ENCODE peak calls at places on chromosomes 3 and 15, in four cellular contexts. I, E, C and N are unnamed samples.

GRCh38 chr15:101358895-101359294 is 63.8 kb upstream of the SNRPA1 start:
- DNase-seq in I (no peak), C (no peak), E (no peak), N (no peak)

GRCh38 chr3:195859061-195859845 is 47.5 kb upstream of the MUC4 start:
- DNase-seq in I (peak; percentile 75), E (peak; percentile 23), C (peak; percentile 73), N (peak; percentile 91)

GRCh38 chr3:182238141-182238540 is 526.4 kb downstream of the SOX2 start:
- DNase-seq in I (no peak), C (no peak), E (peak; percentile 80), N (no peak)

GRCh38 chr15:93428807-93429351 is 339.9 kb upstream of the RGMA start:
- DNase-seq in C (no peak), I (no peak), E (no peak), N (no peak)

GRCh38 chr15:70710714-70711113 is 52.6 kb downstream of the UACA start:
- DNase-seq in C (no peak), E (no peak), I (no peak), N (no peak)

GRCh38 chr3:105526349-105527111 is 159.8 kb downstream of the ALCAM start:
- DNase-seq in E (peak; percentile 64), C (no peak), I (no peak), N (no peak)

GRCh38 chr3:58422756-58423324 is 10.8 kb downstream of the PDHB start:
- DNase-seq in I (no peak), E (no peak), C (no peak), N (no peak)

GRCh38 chr3:124558898-124559649 is 171.2 kb upstream of the UMPS start:
- DNase-seq in E (peak; percentile 97), I (peak; percentile 86), C (no peak), N (no peak)

GRCh38 chr3:44104668-44105321 is 136.9 kb upstream of the TOPAZ1 start:
- DNase-seq in E (peak; percentile 67), I (no peak), C (no peak), N (peak; percentile 81)

GRCh38 chr3:127745656-127746399 is 73.1 kb downstream of the ABTB1 start:
- DNase-seq in C (no peak), I (no peak), E (no peak), N (no peak)

DNA sequence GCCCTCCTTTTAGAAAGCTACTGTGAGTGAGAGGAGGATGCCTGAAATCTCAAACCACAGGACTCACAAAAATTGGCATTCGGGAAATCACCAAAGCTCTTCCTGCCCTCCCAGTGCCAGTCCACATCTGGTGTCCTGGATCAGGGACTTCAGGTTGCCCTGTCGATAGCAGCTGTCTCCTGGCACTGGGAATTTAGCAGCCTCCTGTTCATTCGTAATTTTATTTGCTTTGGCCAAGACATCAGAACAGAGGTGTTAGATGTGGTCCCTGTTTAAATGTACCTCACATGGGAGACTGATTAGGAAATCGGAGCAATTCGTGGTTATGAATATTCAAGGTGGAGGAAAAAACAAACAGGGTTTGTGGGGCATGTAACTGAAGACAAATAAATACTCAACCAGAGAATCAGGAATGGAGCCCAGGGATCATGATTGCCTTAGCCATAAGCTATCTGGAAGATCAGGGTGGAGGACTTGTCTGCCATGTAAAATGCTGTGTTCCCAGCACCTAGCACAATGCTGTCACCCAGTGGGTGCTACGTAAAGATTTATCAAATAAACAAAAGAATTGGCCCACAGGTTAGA is 265.2 kb upstream of the PROK2 start:
- DNase-seq in C (no peak), I (no peak), E (no peak), N (no peak)
- TF ChIP-seq CTCF in C (no peak), I (no peak), E (no peak), N (no peak)

GRCh38 chr3:84547971-84548970 is 410.5 kb upstream of the CADM2 start:
- DNase-seq in E (no peak), I (no peak), C (peak; percentile 30), N (no peak)
- TF ChIP-seq CTCF in E (peak; percentile 40), I (peak; percentile 31), C (peak; percentile 79), N (peak; percentile 55)

GRCh38 chr3:177055557-177056290 is 141.6 kb downstream of the TBL1XR1 start:
- DNase-seq in E (no peak), I (no peak), C (no peak), N (no peak)

GRCh38 chr3:177053107-177053506 is 144.2 kb downstream of the TBL1XR1 start:
- DNase-seq in C (no peak), E (no peak), I (no peak), N (no peak)

GRCh38 chr3:177051419-177051818 is 145.9 kb downstream of the TBL1XR1 start:
- DNase-seq in I (no peak), E (no peak), C (peak; percentile 53), N (no peak)

DNA sequence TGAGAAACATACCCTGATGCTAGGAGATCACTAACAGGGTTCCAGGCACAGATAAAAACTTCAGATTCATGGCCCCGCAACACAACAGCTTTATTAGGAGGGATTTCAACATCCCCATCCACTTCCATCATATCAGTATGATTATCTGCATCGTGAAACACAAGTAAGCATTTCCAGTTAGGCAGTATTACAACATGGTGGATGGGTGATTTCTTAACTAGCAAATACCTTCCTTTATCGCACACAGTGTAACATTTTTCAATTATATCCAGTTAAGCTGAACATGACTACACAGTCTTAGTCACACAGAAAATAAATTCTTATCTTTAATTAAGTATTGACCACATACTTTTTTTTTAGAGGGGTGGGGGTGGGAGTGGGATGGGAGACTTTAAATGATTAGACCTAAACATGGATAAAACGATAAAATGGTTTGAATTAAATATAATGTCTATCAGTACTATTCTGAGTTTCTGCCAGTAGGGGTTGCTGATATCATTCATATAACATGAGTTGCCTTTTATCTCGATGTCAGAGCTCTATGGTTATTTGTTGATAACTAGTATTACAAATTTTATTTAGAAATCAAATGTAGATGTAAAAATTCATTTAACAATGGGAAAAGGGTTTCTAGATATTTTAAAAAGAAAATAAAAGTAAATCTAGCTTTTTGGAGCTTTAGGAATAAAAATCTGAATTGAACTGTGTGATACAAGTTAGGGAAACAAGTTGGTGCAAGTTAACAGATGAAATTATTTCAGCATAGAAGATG is 146.6 kb downstream of the TBL1XR1 start:
- DNase-seq in I (no peak), C (peak; percentile 67), E (peak; percentile 54), N (no peak)
- TF ChIP-seq CTCF in I (peak; percentile 48), C (peak; percentile 90), E (peak; percentile 46), N (peak; percentile 73)

GRCh38 chr15:64855206-64856000 is 13.7 kb downstream of the PLEKHO2 start:
- DNase-seq in C (no peak), E (no peak), I (no peak), N (no peak)
- TF ChIP-seq CTCF in C (no peak), E (no peak), I (no peak), N (no peak)

GRCh38 chr15:67906382-67906781 is 66.5 kb upstream of the RNU6-1 start:
- DNase-seq in E (no peak), C (peak; percentile 8), I (no peak), N (no peak)
- TF ChIP-seq CTCF in E (no peak), C (peak; percentile 55), I (no peak), N (no peak)

DNA sequence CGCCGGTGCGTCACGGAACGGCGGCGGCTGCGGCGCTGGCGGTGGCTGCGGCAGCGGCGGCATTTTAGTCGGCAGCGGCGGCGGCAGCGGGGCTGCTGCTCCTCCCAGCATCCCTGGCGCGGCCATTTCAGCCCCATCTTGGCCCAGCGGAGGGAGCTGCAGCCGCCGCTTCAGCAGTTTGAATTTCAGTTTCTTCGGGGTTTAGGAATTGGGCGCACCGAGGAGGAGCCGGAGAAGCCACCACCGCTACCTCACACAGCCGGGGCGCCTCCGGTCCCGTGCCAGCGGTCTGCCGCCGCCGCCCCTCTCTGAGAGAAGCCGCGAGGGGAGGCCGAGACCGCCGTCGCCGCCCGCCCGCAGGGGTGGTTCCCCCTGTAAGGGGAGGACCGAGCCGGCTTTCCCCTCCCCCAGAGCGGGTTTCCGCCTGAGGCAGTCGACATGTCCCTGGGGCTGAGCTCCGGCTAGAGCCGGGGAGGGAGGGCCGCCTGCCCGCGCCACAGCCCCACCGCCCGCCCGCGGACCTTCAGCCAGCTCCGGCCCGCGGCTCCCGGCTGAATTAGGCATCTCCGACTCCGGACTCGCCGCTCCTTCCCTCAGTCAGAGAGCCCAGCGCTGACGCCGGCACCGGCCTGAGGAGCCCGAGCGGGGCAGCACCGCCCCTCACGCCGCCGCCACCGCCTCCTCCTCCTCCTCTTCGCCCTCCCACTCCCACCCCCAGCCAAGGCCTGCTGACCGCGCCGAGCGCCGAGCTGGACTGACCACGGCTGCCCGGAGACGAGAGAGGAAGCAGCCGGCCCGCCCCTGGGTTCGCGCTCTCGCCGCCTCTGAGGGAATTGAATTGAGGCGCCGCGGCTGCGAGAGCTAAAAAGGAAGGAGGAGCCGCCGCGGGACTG is at the start of gene TSC22D2:
- DNase-seq in C (peak; percentile 93), I (peak; percentile 93), E (peak; percentile 82), N (peak; percentile 93)
- TF ChIP-seq CTCF in C (no peak), I (peak; percentile 17), E (no peak), N (no peak)